ENCODE peak calls at places on chromosomes 2 and 18, in ten cellular contexts. One of them, this sample, is unnamed. For H3K4me1, the result is how much of the 10 kb centered on the place peaks cover.

GRCh38 chr18:73986711-73987110 is 160.9 kb downstream of the FBXO15 start:
- DNase-seq in SK-N-SH: no peak
- DNase-seq in fibroblast of lung: no peak
- DNase-seq in neuronal stem cell: no peak
- DNase-seq in astrocyte: no peak
- DNase-seq in Karpas-422: no peak
- DNase-seq in mesenchymal stem cell: no peak
- DNase-seq in mesendoderm: no peak
- DNase-seq in endothelial cell of umbilical vein: no peak
- DNase-seq in GM23248: peak
- DNase-seq in this sample: no peak

GRCh38 chr2:17309741-17310339 is 208.4 kb downstream of the RAD51AP2 start:
- DNase-seq in endothelial cell of umbilical vein: peak
- DNase-seq in mesendoderm: peak
- DNase-seq in SK-N-SH: peak
- DNase-seq in Karpas-422: peak
- DNase-seq in mesenchymal stem cell: peak
- DNase-seq in neuronal stem cell: peak
- DNase-seq in fibroblast of lung: peak
- DNase-seq in GM23248: peak
- DNase-seq in astrocyte: peak
- DNase-seq in this sample: peak

GRCh38 chr2:47867205-47867604 is 39.1 kb downstream of the FBXO11 start:
- DNase-seq in GM23248: peak
- DNase-seq in SK-N-SH: peak
- DNase-seq in fibroblast of lung: peak
- DNase-seq in endothelial cell of umbilical vein: peak
- DNase-seq in neuronal stem cell: no peak
- DNase-seq in Karpas-422: no peak
- DNase-seq in mesenchymal stem cell: peak
- DNase-seq in mesendoderm: no peak
- DNase-seq in astrocyte: peak
- DNase-seq in this sample: peak

GRCh38 chr18:62128157-62128556 is 58.7 kb downstream of the PIGN start:
- DNase-seq in astrocyte: peak
- DNase-seq in mesenchymal stem cell: peak
- DNase-seq in endothelial cell of umbilical vein: peak
- DNase-seq in neuronal stem cell: no peak
- DNase-seq in fibroblast of lung: peak
- DNase-seq in mesendoderm: no peak
- DNase-seq in GM23248: peak
- DNase-seq in Karpas-422: no peak
- DNase-seq in SK-N-SH: no peak
- DNase-seq in this sample: peak

GRCh38 chr2:205531082-205531481 is 151.2 kb upstream of the NRP2 start:
- DNase-seq in endothelial cell of umbilical vein: no peak
- DNase-seq in Karpas-422: no peak
- DNase-seq in astrocyte: no peak
- DNase-seq in mesenchymal stem cell: no peak
- DNase-seq in SK-N-SH: no peak
- DNase-seq in fibroblast of lung: no peak
- DNase-seq in neuronal stem cell: no peak
- DNase-seq in GM23248: no peak
- DNase-seq in mesendoderm: no peak
- DNase-seq in this sample: no peak

GRCh38 chr2:68452168-68452890 is 14.8 kb downstream of the FBXO48 start:
- DNase-seq in mesenchymal stem cell: no peak
- DNase-seq in neuronal stem cell: no peak
- DNase-seq in GM23248: no peak
- DNase-seq in astrocyte: no peak
- DNase-seq in endothelial cell of umbilical vein: no peak
- DNase-seq in fibroblast of lung: no peak
- DNase-seq in SK-N-SH: no peak
- DNase-seq in Karpas-422: no peak
- DNase-seq in mesendoderm: no peak
- DNase-seq in this sample: no peak

GRCh38 chr2:231571810-231572209 is 20.9 kb upstream of the TEX44 start:
- DNase-seq in neuronal stem cell: no peak
- DNase-seq in fibroblast of lung: no peak
- DNase-seq in GM23248: no peak
- DNase-seq in Karpas-422: no peak
- DNase-seq in mesendoderm: peak
- DNase-seq in mesenchymal stem cell: no peak
- DNase-seq in SK-N-SH: no peak
- DNase-seq in astrocyte: no peak
- DNase-seq in endothelial cell of umbilical vein: no peak
- DNase-seq in this sample: no peak

GRCh38 chr2:57878573-57878910 is 168.1 kb upstream of the VRK2 start:
- DNase-seq in endothelial cell of umbilical vein: no peak
- DNase-seq in neuronal stem cell: no peak
- DNase-seq in GM23248: no peak
- DNase-seq in fibroblast of lung: no peak
- DNase-seq in mesendoderm: no peak
- DNase-seq in astrocyte: no peak
- DNase-seq in mesenchymal stem cell: no peak
- DNase-seq in Karpas-422: no peak
- DNase-seq in SK-N-SH: no peak
- DNase-seq in this sample: no peak

GRCh38 chr2:152376385-152376784 is 41.4 kb downstream of the FMNL2 start:
- DNase-seq in GM23248: no peak
- DNase-seq in endothelial cell of umbilical vein: no peak
- DNase-seq in Karpas-422: no peak
- DNase-seq in mesenchymal stem cell: no peak
- DNase-seq in SK-N-SH: no peak
- DNase-seq in neuronal stem cell: no peak
- DNase-seq in mesendoderm: peak
- DNase-seq in astrocyte: no peak
- DNase-seq in fibroblast of lung: no peak
- DNase-seq in this sample: peak

GRCh38 chr2:1527153-1527992 is 114.1 kb downstream of the TPO start:
- DNase-seq in Karpas-422: no peak
- DNase-seq in neuronal stem cell: no peak
- DNase-seq in GM23248: no peak
- DNase-seq in mesenchymal stem cell: no peak
- DNase-seq in astrocyte: no peak
- DNase-seq in fibroblast of lung: no peak
- DNase-seq in SK-N-SH: no peak
- DNase-seq in mesendoderm: no peak
- DNase-seq in endothelial cell of umbilical vein: no peak
- DNase-seq in this sample: no peak

GRCh38 chr2:145743016-145743415 is 1223.1 kb upstream of the ZEB2 start:
- DNase-seq in GM23248: no peak
- DNase-seq in mesenchymal stem cell: peak
- DNase-seq in SK-N-SH: no peak
- DNase-seq in neuronal stem cell: no peak
- DNase-seq in astrocyte: no peak
- DNase-seq in Karpas-422: peak
- DNase-seq in mesendoderm: no peak
- DNase-seq in endothelial cell of umbilical vein: no peak
- DNase-seq in fibroblast of lung: no peak
- DNase-seq in this sample: no peak

GRCh38 chr18:36127866-36128845 is 984 bp downstream of the SLC39A6 start:
- DNase-seq in mesendoderm: peak
- DNase-seq in fibroblast of lung: peak
- DNase-seq in SK-N-SH: peak
- DNase-seq in astrocyte: peak
- DNase-seq in mesenchymal stem cell: peak
- DNase-seq in Karpas-422: no peak
- DNase-seq in endothelial cell of umbilical vein: peak
- DNase-seq in GM23248: peak
- DNase-seq in neuronal stem cell: peak
- DNase-seq in this sample: peak

GRCh38 chr2:219155054-219155644 is 5.5 kb downstream of the NHEJ1 start:
- DNase-seq in endothelial cell of umbilical vein: peak
- DNase-seq in GM23248: peak
- DNase-seq in astrocyte: peak
- DNase-seq in mesenchymal stem cell: peak
- DNase-seq in fibroblast of lung: peak
- DNase-seq in mesendoderm: peak
- DNase-seq in Karpas-422: peak
- DNase-seq in SK-N-SH: peak
- DNase-seq in neuronal stem cell: peak
- DNase-seq in this sample: peak

GRCh38 chr2:24304621-24305020 is 55.7 kb downstream of the ITSN2 start:
- DNase-seq in mesendoderm: no peak
- DNase-seq in Karpas-422: no peak
- DNase-seq in GM23248: peak
- DNase-seq in neuronal stem cell: no peak
- DNase-seq in astrocyte: no peak
- DNase-seq in mesenchymal stem cell: no peak
- DNase-seq in fibroblast of lung: peak
- DNase-seq in SK-N-SH: no peak
- DNase-seq in endothelial cell of umbilical vein: no peak
- DNase-seq in this sample: no peak

GRCh38 chr2:178205853-178206516 is 11.7 kb downstream of the OSBPL6 start:
- DNase-seq in SK-N-SH: no peak
- DNase-seq in mesendoderm: no peak
- DNase-seq in Karpas-422: no peak
- DNase-seq in astrocyte: peak
- DNase-seq in neuronal stem cell: no peak
- DNase-seq in GM23248: peak
- DNase-seq in mesenchymal stem cell: peak
- DNase-seq in endothelial cell of umbilical vein: no peak
- DNase-seq in fibroblast of lung: peak
- DNase-seq in this sample: peak

GRCh38 chr18:22171263-22171838 is 2.0 kb downstream of the GATA6 start:
- DNase-seq in fibroblast of lung: no peak
- DNase-seq in mesendoderm: no peak
- DNase-seq in neuronal stem cell: no peak
- DNase-seq in SK-N-SH: no peak
- DNase-seq in astrocyte: no peak
- DNase-seq in endothelial cell of umbilical vein: no peak
- DNase-seq in mesenchymal stem cell: no peak
- DNase-seq in GM23248: peak
- DNase-seq in Karpas-422: no peak
- DNase-seq in this sample: no peak
- H3K9ac ChIP-seq in fibroblast of lung: peak
- H3K9ac ChIP-seq in mesendoderm: peak
- H3K9ac ChIP-seq in neuronal stem cell: peak
- H3K9ac ChIP-seq in SK-N-SH: no peak
- H3K9ac ChIP-seq in astrocyte: peak
- H3K9ac ChIP-seq in endothelial cell of umbilical vein: peak
- H3K9ac ChIP-seq in mesenchymal stem cell: peak
- H3K9ac ChIP-seq in GM23248: peak
- H3K9ac ChIP-seq in Karpas-422: no peak
- H3K9ac ChIP-seq in this sample: no peak

GRCh38 chr2:43076676-43077075 is 149.7 kb downstream of the ZFP36L2 start:
- DNase-seq in mesenchymal stem cell: no peak
- DNase-seq in mesendoderm: no peak
- DNase-seq in endothelial cell of umbilical vein: no peak
- DNase-seq in neuronal stem cell: no peak
- DNase-seq in Karpas-422: no peak
- DNase-seq in fibroblast of lung: no peak
- DNase-seq in astrocyte: no peak
- DNase-seq in SK-N-SH: no peak
- DNase-seq in GM23248: no peak
- DNase-seq in this sample: no peak
- H3K4me1 ChIP-seq in mesenchymal stem cell: under half
- H3K4me1 ChIP-seq in mesendoderm: under half
- H3K4me1 ChIP-seq in endothelial cell of umbilical vein: under half
- H3K4me1 ChIP-seq in neuronal stem cell: under half
- H3K4me1 ChIP-seq in Karpas-422: under half
- H3K4me1 ChIP-seq in fibroblast of lung: under half
- H3K4me1 ChIP-seq in astrocyte: under half
- H3K4me1 ChIP-seq in SK-N-SH: under half
- H3K4me1 ChIP-seq in GM23248: half or more
- H3K4me1 ChIP-seq in this sample: under half

DNA sequence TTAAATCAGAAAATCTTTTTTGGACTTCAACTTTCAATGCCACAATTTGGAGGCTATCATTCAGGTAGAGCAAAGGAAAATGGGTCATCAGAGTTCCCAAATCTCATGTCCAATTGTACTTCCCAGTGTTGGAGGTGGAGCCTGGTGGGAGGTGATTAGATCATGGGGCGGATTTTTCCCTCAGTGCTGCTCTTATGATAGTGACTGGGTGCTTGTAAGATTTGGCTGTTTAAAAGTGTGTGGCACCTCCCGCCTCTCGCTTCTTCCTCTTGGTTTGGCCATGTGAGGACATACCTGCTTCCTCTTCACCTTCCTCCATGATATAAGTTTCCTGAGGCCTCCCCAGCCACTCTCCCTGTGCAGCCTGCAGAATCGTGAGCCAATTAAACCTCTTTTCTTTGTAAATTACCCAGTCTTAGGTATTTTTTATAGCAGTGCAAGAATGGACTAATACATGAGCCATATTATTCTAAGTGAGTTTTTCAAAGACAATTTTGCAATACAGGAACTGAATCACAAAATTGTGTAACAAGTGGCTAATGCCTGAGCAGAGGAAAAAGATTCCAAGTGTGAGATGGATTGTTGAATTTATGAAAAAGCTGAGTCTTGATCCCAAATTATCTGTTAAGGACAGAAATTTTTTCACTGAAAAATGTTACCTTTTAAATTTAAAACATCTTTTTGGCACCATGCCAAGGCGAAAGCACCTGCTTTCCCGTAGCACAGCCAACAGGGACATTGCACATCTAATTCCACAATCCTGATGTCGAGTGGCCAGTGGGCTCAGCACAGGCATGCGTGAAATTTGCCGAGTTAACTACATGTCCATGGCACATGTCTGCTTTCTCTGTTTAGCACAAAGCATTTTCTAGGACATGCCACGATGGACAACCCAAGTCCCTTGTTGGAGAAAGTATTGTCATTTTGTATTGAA is 150.9 kb downstream of the COL6A3 start:
- DNase-seq in neuronal stem cell: no peak
- DNase-seq in SK-N-SH: no peak
- DNase-seq in Karpas-422: no peak
- DNase-seq in mesendoderm: no peak
- DNase-seq in mesenchymal stem cell: peak
- DNase-seq in GM23248: peak
- DNase-seq in fibroblast of lung: peak
- DNase-seq in endothelial cell of umbilical vein: no peak
- DNase-seq in astrocyte: peak
- DNase-seq in this sample: peak
- H3K9ac ChIP-seq in neuronal stem cell: no peak
- H3K9ac ChIP-seq in SK-N-SH: no peak
- H3K9ac ChIP-seq in Karpas-422: no peak
- H3K9ac ChIP-seq in mesendoderm: no peak
- H3K9ac ChIP-seq in mesenchymal stem cell: peak
- H3K9ac ChIP-seq in GM23248: peak
- H3K9ac ChIP-seq in fibroblast of lung: no peak
- H3K9ac ChIP-seq in endothelial cell of umbilical vein: no peak
- H3K9ac ChIP-seq in astrocyte: peak
- H3K9ac ChIP-seq in this sample: no peak

DNA sequence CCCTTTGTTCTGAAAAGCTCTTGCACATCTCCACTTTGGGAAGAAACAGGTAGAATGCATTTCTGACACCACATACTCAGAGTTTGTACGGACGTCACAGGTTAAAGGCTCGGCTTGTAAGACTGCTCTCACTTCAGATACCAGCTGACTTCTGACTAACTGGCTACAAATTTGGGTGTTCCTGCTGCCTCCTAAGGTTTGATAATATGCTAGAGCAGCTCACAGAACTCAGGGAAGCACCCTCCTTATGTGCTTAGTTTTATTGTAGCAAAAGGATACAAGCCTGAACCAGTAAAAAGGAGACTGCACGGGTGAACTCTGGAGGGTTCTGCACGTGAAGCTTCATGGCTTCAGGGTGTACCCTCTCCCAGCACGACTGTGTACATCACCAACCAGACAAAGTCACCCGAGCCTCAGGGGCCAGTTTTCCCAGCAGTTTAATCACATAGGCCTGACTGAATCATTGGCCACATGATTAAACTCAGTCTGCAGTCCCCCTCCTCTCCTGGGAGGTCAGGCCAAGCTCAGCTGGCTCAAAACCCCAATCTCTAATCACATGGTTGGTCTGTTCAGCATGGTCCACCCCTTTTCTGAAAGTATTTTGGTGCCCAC is 749.5 kb upstream of the RAB6C start:
- DNase-seq in astrocyte: no peak
- DNase-seq in mesendoderm: no peak
- DNase-seq in GM23248: no peak
- DNase-seq in mesenchymal stem cell: no peak
- DNase-seq in neuronal stem cell: no peak
- DNase-seq in fibroblast of lung: no peak
- DNase-seq in endothelial cell of umbilical vein: no peak
- DNase-seq in SK-N-SH: no peak
- DNase-seq in Karpas-422: no peak
- DNase-seq in this sample: no peak
- H3K4me1 ChIP-seq in astrocyte: under half
- H3K4me1 ChIP-seq in mesendoderm: under half
- H3K4me1 ChIP-seq in GM23248: under half
- H3K4me1 ChIP-seq in mesenchymal stem cell: under half
- H3K4me1 ChIP-seq in neuronal stem cell: under half
- H3K4me1 ChIP-seq in fibroblast of lung: under half
- H3K4me1 ChIP-seq in endothelial cell of umbilical vein: under half
- H3K4me1 ChIP-seq in SK-N-SH: under half
- H3K4me1 ChIP-seq in Karpas-422: under half
- H3K4me1 ChIP-seq in this sample: under half

This sample was measured in mammary epithelial cell.